ENCODE peak calls at places on chromosome 6, in six cellular contexts. P, C, T, B, O and V are unnamed samples.

GRCh38 chr6:52603000-52603795 is 26.3 kb upstream of the TRAM2 start:
- DNase-seq in P (no peak), C (no peak), T (no peak), B (no peak), O (no peak), V (no peak)

GRCh38 chr6:83467620-83468036 is 36.8 kb upstream of the ME1 start:
- DNase-seq in P (no peak), C (no peak), T (no peak), B (no peak), O (no peak), V (peak; percentile 78)

GRCh38 chr6:51257938-51258337 is 439.3 kb downstream of the TFAP2B start:
- DNase-seq in P (no peak), C (no peak), T (no peak), B (no peak), O (no peak), V (no peak)

GRCh38 chr6:14610141-14610540 is 492.6 kb downstream of the CD83 start:
- DNase-seq in P (no peak), C (no peak), T (no peak), B (no peak), O (no peak), V (no peak)

GRCh38 chr6:156585859-156586258 is 191.3 kb upstream of the ARID1B start:
- DNase-seq in P (no peak), C (no peak), T (no peak), B (no peak), O (no peak), V (no peak)

GRCh38 chr6:16239798-16240123 is 1.4 kb downstream of the GMPR start:
- DNase-seq in P (no peak), C (peak; percentile 84), T (no peak), B (no peak), O (no peak), V (no peak)

GRCh38 chr6:128005009-128005408 is 104.2 kb upstream of the THEMIS start:
- DNase-seq in P (no peak), C (no peak), T (no peak), B (no peak), O (no peak), V (no peak)

GRCh38 chr6:15320683-15321082 is 74.8 kb downstream of the JARID2 start:
- DNase-seq in P (no peak), C (no peak), T (no peak), B (no peak), O (no peak), V (no peak)

GRCh38 chr6:8086755-8087306 is 15.5 kb downstream of the EEF1E1 start:
- DNase-seq in P (no peak), C (peak; percentile 31), T (no peak), B (no peak), O (no peak), V (no peak)

GRCh38 chr6:106557837-106558236 is 71.5 kb downstream of the RTN4IP1 start:
- DNase-seq in P (no peak), C (no peak), T (no peak), B (no peak), O (no peak), V (no peak)

GRCh38 chr6:142329486-142330113 is 27.8 kb downstream of the ADGRG6 start:
- DNase-seq in P (no peak), C (no peak), T (no peak), B (no peak), O (no peak), V (no peak)

GRCh38 chr6:79570129-79570801 is 33.0 kb upstream of the LCA5 start:
- DNase-seq in P (peak; percentile 78), C (peak; percentile 97), T (peak; percentile 76), B (no peak), O (no peak), V (no peak)

GRCh38 chr6:22300287-22300998 is 3.6 kb upstream of the PRL start:
- DNase-seq in P (no peak), C (no peak), T (no peak), B (no peak), O (no peak), V (no peak)

GRCh38 chr6:11700118-11700718 is 78.4 kb downstream of the ADTRP start:
- DNase-seq in P (no peak), C (peak; percentile 52), T (no peak), B (no peak), O (peak; percentile 63), V (no peak)

GRCh38 chr6:44682987-44683779 is 295.7 kb downstream of the CDC5L start:
- DNase-seq in P (no peak), C (no peak), T (no peak), B (no peak), O (no peak), V (no peak)

GRCh38 chr6:37615564-37616340 is 81.9 kb downstream of the MDGA1 start:
- DNase-seq in P (no peak), C (no peak), T (no peak), B (no peak), O (no peak), V (no peak)

GRCh38 chr6:8904754-8905153 is 469.4 kb upstream of the SLC35B3 start:
- DNase-seq in P (no peak), C (peak; percentile 58), T (peak; percentile 22), B (no peak), O (no peak), V (no peak)

GRCh38 chr6:21593927-21594421 is 423 bp downstream of the SOX4 start:
- DNase-seq in P (peak; percentile 44), C (no peak), T (no peak), B (no peak), O (peak; percentile 29), V (no peak)

GRCh38 chr6:17431581-17431980 is 38.2 kb downstream of the CAP2 start:
- DNase-seq in P (no peak), C (peak; percentile 83), T (no peak), B (no peak), O (no peak), V (no peak)

GRCh38 chr6:117555262-117555849 is 47.0 kb downstream of the GOPC start:
- DNase-seq in P (no peak), C (peak; percentile 33), T (no peak), B (no peak), O (no peak), V (no peak)

GRCh38 chr6:125586074-125586473 is 163.4 kb upstream of the HEY2 start:
- DNase-seq in P (no peak), C (peak; percentile 14), T (no peak), B (no peak), O (no peak), V (no peak)

GRCh38 chr6:166223091-166223490 is 55.4 kb upstream of the TBXT start:
- DNase-seq in P (no peak), C (no peak), T (no peak), B (no peak), O (no peak), V (no peak)

GRCh38 chr6:132888701-132889100 is 74.3 kb downstream of the RPS12 start:
- DNase-seq in P (no peak), C (no peak), T (no peak), B (no peak), O (no peak), V (no peak)

DNA sequence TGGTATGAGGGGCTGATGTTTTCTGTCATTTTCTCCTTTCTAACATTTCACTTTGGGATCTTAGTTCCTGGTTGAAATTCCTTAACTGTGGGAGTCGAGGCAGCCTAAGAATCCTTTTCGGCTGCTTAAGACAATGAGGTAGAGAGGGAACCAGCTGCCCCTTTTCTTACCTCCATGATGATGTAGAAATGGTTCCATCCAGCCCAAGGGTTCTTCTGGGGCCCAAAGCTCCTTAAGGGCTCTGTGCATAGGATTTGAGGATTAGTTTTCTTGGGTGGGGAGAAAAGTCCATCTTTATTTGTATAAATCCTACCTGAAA is 33.5 kb downstream of the SYNJ2 start:
- DNase-seq in P (no peak), C (no peak), T (no peak), B (no peak), O (no peak), V (no peak)
- H3K4me1 ChIP-seq in P (no peaks in the 10 kb centered on the region), C (peaks cover 2% of the 10 kb centered on the region), T (no peaks in the 10 kb centered on the region), B (peaks cover 31% of the 10 kb centered on the region), O (peaks cover 31% of the 10 kb centered on the region), V (peaks cover 7% of the 10 kb centered on the region)

GRCh38 chr6:150503041-150503440 is 96.6 kb upstream of the PLEKHG1 start:
- DNase-seq in P (no peak), C (no peak), T (no peak), B (no peak), O (no peak), V (no peak)
- H3K27ac ChIP-seq in P (no peak overlapping the region), C (no peak overlapping the region), T (no peak overlapping the region), B (no peak overlapping the region), O (no peak overlapping the region), V (no peak overlapping the region)

GRCh38 chr6:149843051-149843633 is 21.0 kb downstream of the LRP11 start:
- DNase-seq in P (no peak), C (no peak), T (no peak), B (no peak), O (no peak), V (no peak)
- H3K4me3 ChIP-seq in P (no peak overlapping the region), C (no peak overlapping the region), T (no peak overlapping the region), B (no peak overlapping the region), O (no peak overlapping the region), V (no peak overlapping the region)

DNA sequence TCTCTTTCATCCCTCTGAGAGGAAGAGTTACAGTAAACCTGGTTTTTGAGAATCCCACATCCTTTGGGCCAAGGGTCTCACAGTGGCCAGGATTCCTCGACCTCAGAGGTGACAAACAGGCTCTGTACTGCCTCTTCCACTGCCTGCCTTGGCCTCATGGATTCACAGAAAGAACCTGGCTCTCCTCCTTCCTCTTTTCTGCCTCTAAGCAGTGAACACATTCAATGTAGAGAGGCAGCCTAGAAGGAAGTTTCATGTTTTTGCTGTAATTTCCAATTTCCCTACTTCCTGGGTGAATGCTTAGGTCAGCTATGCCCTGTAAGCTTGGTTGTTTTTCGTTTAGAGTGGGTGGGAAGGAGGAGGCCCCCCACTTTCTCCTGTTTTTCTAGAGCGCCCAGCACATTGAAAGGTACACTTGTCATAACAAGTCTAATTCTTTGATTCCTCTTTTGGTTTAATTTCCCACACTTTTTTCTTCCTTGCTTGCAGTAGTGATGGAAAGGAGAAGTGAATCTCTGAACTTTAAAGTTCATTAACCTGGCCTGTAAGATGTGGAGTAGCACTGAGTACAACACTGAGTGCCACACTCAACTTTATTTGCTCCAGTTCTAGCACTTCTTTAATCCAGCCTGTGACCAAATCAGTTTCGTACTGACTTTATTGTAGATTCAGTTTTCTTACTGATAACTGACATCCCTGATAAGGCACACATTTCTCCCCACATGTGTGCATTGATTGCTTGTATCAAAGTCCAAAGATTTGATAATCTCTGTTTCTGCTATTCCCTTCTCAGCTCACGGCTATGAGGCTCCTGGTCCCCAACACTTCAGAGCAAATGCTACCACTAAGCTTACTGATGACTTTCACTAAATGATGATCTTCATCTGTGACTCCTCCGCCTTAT is 99.9 kb upstream of the MAN1A1 start:
- DNase-seq in P (no peak), C (no peak), T (no peak), B (no peak), O (no peak), V (no peak)
- H3K4me1 ChIP-seq in P (peaks cover 5% of the 10 kb centered on the region), C (no peaks in the 10 kb centered on the region), T (no peaks in the 10 kb centered on the region), B (peaks cover 32% of the 10 kb centered on the region), O (no peaks in the 10 kb centered on the region), V (peaks cover 21% of the 10 kb centered on the region)

GRCh38 chr6:26555505-26556262 is 17.5 kb downstream of the HMGN4 start:
- DNase-seq in P (no peak), C (peak; percentile 74), T (no peak), B (no peak), O (no peak), V (no peak)

GRCh38 chr6:26553264-26553738 is 15.1 kb downstream of the HMGN4 start:
- DNase-seq in P (peak; percentile 82), C (peak; percentile 78), T (no peak), B (no peak), O (peak; percentile 86), V (peak; percentile 73)

GRCh38 chr6:26553739-26554668 is 15.8 kb downstream of the HMGN4 start:
- DNase-seq in P (peak; percentile 89), C (peak; percentile 87), T (no peak), B (no peak), O (peak; percentile 86), V (peak; percentile 84)

GRCh38 chr6:26556263-26557070 is 18.3 kb downstream of the HMGN4 start:
- DNase-seq in P (no peak), C (peak; percentile 98), T (no peak), B (no peak), O (peak; percentile 47), V (no peak)

GRCh38 chr6:26554669-26555504 is 16.7 kb downstream of the HMGN4 start:
- DNase-seq in P (peak; percentile 50), C (peak; percentile 82), T (no peak), B (no peak), O (peak; percentile 80), V (no peak)
- H3K27ac ChIP-seq in P (no peak overlapping the region), C (no peak overlapping the region), T (no peak overlapping the region), B (peak overlapping the region; percentile 69), O (peak overlapping the region; percentile 65), V (peak overlapping the region; percentile 70)